ENCODE peak calls at places on chromosomes 12 and 14, in eight cellular contexts. One of them, this sample, is unnamed.

GRCh38 chr14:96064866-96065265 is 25.7 kb downstream of the C14orf132 start:
- DNase-seq in astrocyte: no peak
- DNase-seq in endothelial cell: no peak
- DNase-seq in suprapubic skin: no peak
- DNase-seq in pancreas: no peak
- DNase-seq in GM13976: no peak
- DNase-seq in neural crest cell: no peak
- DNase-seq in stomach: no peak
- DNase-seq in this sample: no peak

GRCh38 chr14:103624860-103625259 is 4.2 kb upstream of the KLC1 start:
- DNase-seq in astrocyte: peak
- DNase-seq in stomach: peak
- DNase-seq in pancreas: peak
- DNase-seq in GM13976: no peak
- DNase-seq in neural crest cell: no peak
- DNase-seq in endothelial cell: no peak
- DNase-seq in suprapubic skin: peak
- DNase-seq in this sample: no peak

GRCh38 chr14:61322799-61323290 is 1.5 kb downstream of the PRKCH start:
- DNase-seq in astrocyte: no peak
- DNase-seq in stomach: no peak
- DNase-seq in endothelial cell: no peak
- DNase-seq in pancreas: no peak
- DNase-seq in suprapubic skin: no peak
- DNase-seq in neural crest cell: no peak
- DNase-seq in GM13976: peak
- DNase-seq in this sample: no peak

GRCh38 chr14:75307700-75308379 is 29.2 kb downstream of the FOS start:
- DNase-seq in suprapubic skin: peak
- DNase-seq in pancreas: peak
- DNase-seq in GM13976: peak
- DNase-seq in astrocyte: peak
- DNase-seq in stomach: peak
- DNase-seq in neural crest cell: peak
- DNase-seq in endothelial cell: peak
- DNase-seq in this sample: peak

GRCh38 chr12:3962661-3963483 is 89.7 kb upstream of the PARP11 start:
- DNase-seq in stomach: no peak
- DNase-seq in endothelial cell: no peak
- DNase-seq in neural crest cell: no peak
- DNase-seq in suprapubic skin: no peak
- DNase-seq in GM13976: no peak
- DNase-seq in pancreas: no peak
- DNase-seq in astrocyte: no peak
- DNase-seq in this sample: no peak

GRCh38 chr14:34843011-34843554 is 32.1 kb downstream of the BAZ1A start:
- DNase-seq in GM13976: peak
- DNase-seq in endothelial cell: no peak
- DNase-seq in stomach: no peak
- DNase-seq in pancreas: no peak
- DNase-seq in astrocyte: peak
- DNase-seq in neural crest cell: no peak
- DNase-seq in suprapubic skin: no peak
- DNase-seq in this sample: no peak

GRCh38 chr12:82458101-82458500 is 99.8 kb downstream of the METTL25 start:
- DNase-seq in astrocyte: no peak
- DNase-seq in endothelial cell: no peak
- DNase-seq in pancreas: no peak
- DNase-seq in GM13976: no peak
- DNase-seq in neural crest cell: no peak
- DNase-seq in suprapubic skin: no peak
- DNase-seq in stomach: no peak
- DNase-seq in this sample: no peak

GRCh38 chr14:51370758-51371386 is 130.8 kb downstream of the TMX1 start:
- DNase-seq in stomach: no peak
- DNase-seq in pancreas: no peak
- DNase-seq in GM13976: no peak
- DNase-seq in astrocyte: no peak
- DNase-seq in suprapubic skin: no peak
- DNase-seq in neural crest cell: no peak
- DNase-seq in endothelial cell: no peak
- DNase-seq in this sample: no peak

GRCh38 chr12:51065530-51065929 is 17.4 kb downstream of the LETMD1 start:
- DNase-seq in neural crest cell: no peak
- DNase-seq in astrocyte: no peak
- DNase-seq in pancreas: peak
- DNase-seq in stomach: no peak
- DNase-seq in GM13976: no peak
- DNase-seq in suprapubic skin: no peak
- DNase-seq in endothelial cell: no peak
- DNase-seq in this sample: no peak

GRCh38 chr12:132268674-132269073 is 60.7 kb downstream of the GALNT9 start:
- DNase-seq in pancreas: no peak
- DNase-seq in suprapubic skin: no peak
- DNase-seq in stomach: no peak
- DNase-seq in GM13976: no peak
- DNase-seq in neural crest cell: no peak
- DNase-seq in astrocyte: no peak
- DNase-seq in endothelial cell: no peak
- DNase-seq in this sample: no peak

DNA sequence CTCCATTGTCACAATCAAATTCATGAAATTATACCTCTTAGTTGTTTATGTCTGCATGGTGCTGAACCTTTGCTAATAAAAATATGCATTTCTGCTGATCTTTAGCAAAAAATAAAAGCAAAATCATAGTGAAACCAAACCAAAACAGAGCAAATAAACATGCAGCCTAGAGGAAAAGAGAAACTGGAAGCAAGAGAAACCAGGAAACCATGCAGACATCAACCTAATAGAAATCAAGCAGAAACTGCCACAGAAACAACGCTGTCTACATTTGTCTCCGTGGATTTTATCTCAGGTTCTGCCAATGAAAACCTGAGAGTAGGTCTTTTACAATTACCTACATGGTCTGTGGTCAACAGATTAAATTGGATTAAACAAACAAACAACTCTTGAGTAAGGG is 173.7 kb downstream of the SYT10 start:
- DNase-seq in neural crest cell: no peak
- DNase-seq in stomach: no peak
- DNase-seq in suprapubic skin: no peak
- DNase-seq in astrocyte: no peak
- DNase-seq in GM13976: no peak
- DNase-seq in endothelial cell: no peak
- DNase-seq in pancreas: no peak
- DNase-seq in this sample: no peak
- TF ChIP-seq CTCF in neural crest cell: no peak
- TF ChIP-seq CTCF in stomach: no peak
- TF ChIP-seq CTCF in suprapubic skin: no peak
- TF ChIP-seq CTCF in astrocyte: no peak
- TF ChIP-seq CTCF in GM13976: no peak
- TF ChIP-seq CTCF in endothelial cell: no peak
- TF ChIP-seq CTCF in pancreas: no peak
- TF ChIP-seq CTCF in this sample: no peak

GRCh38 chr14:65486856-65487255 is 74.3 kb downstream of the FUT8 start:
- DNase-seq in astrocyte: peak
- DNase-seq in pancreas: no peak
- DNase-seq in stomach: no peak
- DNase-seq in GM13976: no peak
- DNase-seq in endothelial cell: no peak
- DNase-seq in suprapubic skin: no peak
- DNase-seq in neural crest cell: no peak
- DNase-seq in this sample: no peak
- TF ChIP-seq CTCF in astrocyte: no peak
- TF ChIP-seq CTCF in pancreas: no peak
- TF ChIP-seq CTCF in stomach: no peak
- TF ChIP-seq CTCF in GM13976: no peak
- TF ChIP-seq CTCF in endothelial cell: no peak
- TF ChIP-seq CTCF in suprapubic skin: no peak
- TF ChIP-seq CTCF in neural crest cell: no peak
- TF ChIP-seq CTCF in this sample: no peak

DNA sequence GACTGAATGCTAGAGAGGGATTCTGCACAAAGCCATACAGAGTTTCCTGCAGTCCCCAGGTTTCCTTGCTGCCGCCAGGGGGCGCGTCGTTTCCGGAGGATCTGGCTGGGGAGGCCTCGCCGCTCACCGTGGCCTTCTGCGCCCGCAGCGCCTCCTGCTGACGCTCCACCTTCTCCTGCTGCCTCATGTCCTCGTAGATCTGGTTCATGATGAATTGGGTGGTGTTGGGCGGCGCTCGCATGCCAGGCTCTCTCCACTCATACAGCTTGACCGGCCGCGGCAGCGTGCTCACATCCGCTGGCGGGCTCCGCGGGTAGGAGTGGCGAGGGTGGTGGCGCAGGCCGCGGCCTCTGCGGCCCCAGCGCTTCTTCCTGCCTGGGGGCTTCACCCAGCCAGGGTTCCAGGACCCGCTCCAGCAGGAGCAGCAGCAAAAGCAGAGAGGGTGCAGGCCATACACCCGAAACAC is 987 bp downstream of the CCER1 start:
- DNase-seq in GM13976: no peak
- DNase-seq in endothelial cell: no peak
- DNase-seq in astrocyte: no peak
- DNase-seq in pancreas: no peak
- DNase-seq in stomach: no peak
- DNase-seq in suprapubic skin: no peak
- DNase-seq in neural crest cell: no peak
- DNase-seq in this sample: no peak
- TF ChIP-seq CTCF in GM13976: no peak
- TF ChIP-seq CTCF in endothelial cell: peak
- TF ChIP-seq CTCF in astrocyte: no peak
- TF ChIP-seq CTCF in pancreas: no peak
- TF ChIP-seq CTCF in stomach: no peak
- TF ChIP-seq CTCF in suprapubic skin: no peak
- TF ChIP-seq CTCF in neural crest cell: peak
- TF ChIP-seq CTCF in this sample: no peak

GRCh38 chr12:116202940-116203339 is 74.6 kb downstream of the MED13L start:
- DNase-seq in neural crest cell: no peak
- DNase-seq in astrocyte: no peak
- DNase-seq in suprapubic skin: no peak
- DNase-seq in pancreas: no peak
- DNase-seq in endothelial cell: no peak
- DNase-seq in GM13976: no peak
- DNase-seq in stomach: no peak
- DNase-seq in this sample: no peak
- TF ChIP-seq CTCF in neural crest cell: peak
- TF ChIP-seq CTCF in astrocyte: peak
- TF ChIP-seq CTCF in suprapubic skin: no peak
- TF ChIP-seq CTCF in pancreas: no peak
- TF ChIP-seq CTCF in endothelial cell: no peak
- TF ChIP-seq CTCF in GM13976: no peak
- TF ChIP-seq CTCF in stomach: no peak
- TF ChIP-seq CTCF in this sample: no peak

DNA sequence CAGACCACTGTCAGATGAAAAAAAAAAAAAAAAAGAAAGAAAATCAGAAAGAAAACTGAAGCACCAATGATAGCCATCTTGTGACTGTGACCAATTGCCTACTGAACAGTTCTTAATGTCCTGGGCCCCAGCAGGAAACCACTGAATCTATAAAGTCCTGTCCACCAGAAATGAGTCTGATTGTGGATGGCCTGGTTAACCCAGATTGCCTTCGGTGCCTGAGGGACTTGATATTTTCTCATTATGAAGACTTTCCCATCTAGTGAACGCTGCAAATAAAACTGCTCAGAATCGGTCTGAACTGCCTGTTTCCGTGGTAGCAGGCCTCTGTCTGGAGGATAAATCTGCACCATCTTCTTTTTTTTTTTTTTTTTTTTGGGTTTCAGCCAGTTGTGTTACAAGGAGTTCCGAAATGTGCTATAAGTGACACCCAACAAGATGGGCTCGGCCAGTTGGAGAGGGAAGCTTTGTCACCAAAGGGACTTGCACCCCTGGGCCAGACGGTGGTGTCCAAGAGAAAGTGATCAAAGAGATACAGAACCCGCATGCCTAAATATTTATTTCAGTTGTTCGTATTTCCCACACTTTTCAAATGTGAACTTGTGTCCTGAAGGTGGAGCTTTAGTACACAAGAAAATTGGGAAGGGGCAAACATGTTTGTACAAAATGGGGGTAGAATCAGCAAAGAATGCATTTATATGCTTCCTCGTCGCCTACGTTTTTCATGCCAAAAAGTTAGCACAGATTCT is 3.0 kb upstream of the PLXNC1 start:
- DNase-seq in astrocyte: peak
- DNase-seq in stomach: no peak
- DNase-seq in suprapubic skin: no peak
- DNase-seq in pancreas: no peak
- DNase-seq in neural crest cell: no peak
- DNase-seq in GM13976: no peak
- DNase-seq in endothelial cell: no peak
- DNase-seq in this sample: no peak
- TF ChIP-seq CTCF in astrocyte: peak
- TF ChIP-seq CTCF in stomach: no peak
- TF ChIP-seq CTCF in suprapubic skin: no peak
- TF ChIP-seq CTCF in pancreas: no peak
- TF ChIP-seq CTCF in neural crest cell: peak
- TF ChIP-seq CTCF in GM13976: no peak
- TF ChIP-seq CTCF in endothelial cell: no peak
- TF ChIP-seq CTCF in this sample: no peak